ENCODE peak calls at places on chromosomes 2 and 18, in four cellular contexts. W is upper lobe of right lung; O is H7; X is stimulated activated CD8-positive, alpha-beta memory T cell treated with anti-CD3 and anti-CD28 coated beads, Interleukin-7, amount 100 ng/mL, for 4 hours. J is an unnamed sample.

GRCh38 chr18:58861353-58861752 is 3.3 kb upstream of the ZNF532 start:
- DNase-seq in W (no peak), O (no peak), X (no peak), J (no peak)

GRCh38 chr18:8609711-8610441 is 639 bp downstream of the RAB12 start:
- DNase-seq in W (peak), O (peak), X (no peak), J (peak)

GRCh38 chr18:23593720-23594119 is 7.4 kb upstream of the NPC1 start:
- DNase-seq in W (no peak), O (no peak), X (no peak), J (peak)

GRCh38 chr2:196475621-196476020 is 163.9 kb upstream of the CCDC150 start:
- DNase-seq in W (no peak), O (no peak), X (no peak), J (no peak)

GRCh38 chr2:168456526-168457176 is 579 bp downstream of the CERS6 start:
- DNase-seq in W (peak), O (peak), X (no peak), J (peak)

GRCh38 chr2:56685205-56685604 is 501.4 kb downstream of the CCDC85A start:
- DNase-seq in W (no peak), O (no peak), X (no peak), J (no peak)

GRCh38 chr18:76169733-76170132 is 325.3 kb downstream of the ZNF516 start:
- DNase-seq in W (no peak), O (no peak), X (no peak), J (no peak)

GRCh38 chr18:20966795-20967194 is 144.8 kb downstream of the ROCK1 start:
- DNase-seq in W (no peak), O (no peak), X (no peak), J (no peak)

GRCh38 chr2:85924522-85924921 is 35.7 kb upstream of the ST3GAL5 start:
- DNase-seq in W (no peak), O (no peak), X (no peak), J (peak)

GRCh38 chr2:41926614-41927580 is 120.9 kb upstream of the PKDCC start:
- DNase-seq in W (no peak), O (no peak), X (no peak), J (no peak)

GRCh38 chr2:127086800-127087737 is 19.9 kb downstream of the BIN1 start:
- DNase-seq in W (no peak), O (peak), X (no peak), J (peak)

GRCh38 chr2:88880441-88880953 is 189.0 kb downstream of the RPIA start:
- DNase-seq in W (no peak), O (no peak), X (no peak), J (peak)

GRCh38 chr18:11821208-11821607 is 30.0 kb upstream of the CHMP1B start:
- DNase-seq in W (no peak), O (no peak), X (no peak), J (no peak)

GRCh38 chr2:6113796-6114195 is 421.6 kb downstream of the SOX11 start:
- DNase-seq in W (no peak), O (no peak), X (no peak), J (no peak)

GRCh38 chr18:79620586-79621165 is 58.9 kb upstream of the CTDP1 start:
- DNase-seq in W (no peak), O (no peak), X (no peak), J (no peak)

GRCh38 chr2:11212645-11213044 is 57.4 kb downstream of the SLC66A3 start:
- DNase-seq in W (no peak), O (no peak), X (no peak), J (no peak)

GRCh38 chr2:41954304-41955291 is 93.2 kb upstream of the PKDCC start:
- DNase-seq in W (no peak), O (no peak), X (no peak), J (no peak)

GRCh38 chr2:70270323-70270722 is 12.4 kb downstream of the PCYOX1 start:
- DNase-seq in W (no peak), O (no peak), X (no peak), J (peak)

GRCh38 chr2:237091779-237092436 is 6.2 kb downstream of the COPS8 start:
- DNase-seq in W (no peak), O (no peak), X (no peak), J (no peak)

GRCh38 chr2:174593574-174594203 is 3.9 kb downstream of the WIPF1 start:
- DNase-seq in W (no peak), O (no peak), X (peak), J (peak)

GRCh38 chr18:43830905-43831304 is 553.6 kb upstream of the SYT4 start:
- DNase-seq in W (no peak), O (no peak), X (no peak), J (no peak)

GRCh38 chr18:39344487-39344886 is 1778.9 kb upstream of the CELF4 start:
- DNase-seq in W (no peak), O (no peak), X (no peak), J (no peak)

GRCh38 chr2:126911111-126911796 is 12.6 kb downstream of the TEX51 start:
- DNase-seq in W (peak), O (no peak), X (no peak), J (no peak)

GRCh38 chr18:62778976-62779869 is 63.9 kb downstream of the PHLPP1 start:
- DNase-seq in W (no peak), O (peak), X (no peak), J (no peak)

GRCh38 chr18:31356025-31356424 is 20.6 kb upstream of the DSG4 start:
- DNase-seq in W (no peak), O (no peak), X (no peak), J (no peak)

GRCh38 chr18:42520074-42520473 is 565.0 kb downstream of the PIK3C3 start:
- DNase-seq in W (no peak), O (no peak), X (no peak), J (no peak)

GRCh38 chr2:239870276-239870675 is 154.9 kb downstream of the NDUFA10 start:
- DNase-seq in W (no peak), O (no peak), X (no peak), J (no peak)